ENCODE peak calls at places on chromosome 3, in six cellular contexts. M, N, H, S, B and U are unnamed samples.

GRCh38 chr3:5653426-5653825 is 465.9 kb downstream of the EDEM1 start:
- DNase-seq in M (no peak), N (no peak), H (no peak), S (no peak), B (no peak), U (no peak)

GRCh38 chr3:72178463-72179106 is 393.6 kb upstream of the PROK2 start:
- DNase-seq in M (no peak), N (no peak), H (no peak), S (no peak), B (no peak), U (no peak)

GRCh38 chr3:184156522-184156955 is 1.4 kb downstream of the DVL3 start:
- DNase-seq in M (peak), N (no peak), H (no peak), S (peak), B (no peak), U (peak)

GRCh38 chr3:197749315-197749600 is 425 bp upstream of the FYTTD1 start:
- DNase-seq in M (peak), N (no peak), H (peak), S (no peak), B (no peak), U (peak)

GRCh38 chr3:123953735-123954134 is 7.3 kb downstream of the CCDC14 start:
- DNase-seq in M (no peak), N (no peak), H (peak), S (no peak), B (no peak), U (no peak)

GRCh38 chr3:134988666-134989065 is 193.6 kb downstream of the EPHB1 start:
- DNase-seq in M (no peak), N (no peak), H (no peak), S (no peak), B (no peak), U (no peak)

GRCh38 chr3:161043343-161044035 is 61.7 kb downstream of the B3GALNT1 start:
- DNase-seq in M (no peak), N (no peak), H (no peak), S (no peak), B (no peak), U (no peak)

GRCh38 chr3:130773371-130773770 is 26.7 kb upstream of the PIK3R4 start:
- DNase-seq in M (no peak), N (no peak), H (no peak), S (no peak), B (no peak), U (no peak)

GRCh38 chr3:138361561-138361971 is 13.2 kb downstream of the MRAS start:
- DNase-seq in M (no peak), N (no peak), H (no peak), S (no peak), B (no peak), U (no peak)

DNA sequence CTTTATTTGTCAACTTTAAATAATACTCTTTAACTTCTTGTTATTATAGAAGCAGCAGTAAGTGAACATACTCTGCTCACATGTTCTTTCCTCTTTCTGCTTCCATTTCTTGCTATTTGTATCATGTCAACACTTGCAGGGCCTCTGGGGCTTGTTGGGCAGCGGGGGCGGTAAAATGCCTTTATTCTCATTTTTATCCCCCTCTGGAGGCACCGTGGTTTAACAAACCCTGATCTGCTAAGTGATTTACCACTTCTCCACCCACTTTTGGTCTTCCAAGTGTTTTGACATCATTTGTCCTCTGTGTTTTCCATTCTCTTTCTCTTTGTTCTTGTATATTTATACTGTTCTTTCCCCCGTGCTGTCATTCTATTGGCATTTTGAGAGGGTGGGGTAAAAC is 33.9 kb downstream of the SCN10A start:
- DNase-seq in M (no peak), N (no peak), H (no peak), S (no peak), B (no peak), U (no peak)
- TF ChIP-seq CTCF in M (no peak), N (no peak), H (no peak), S (no peak), B (no peak), U (no peak)

DNA sequence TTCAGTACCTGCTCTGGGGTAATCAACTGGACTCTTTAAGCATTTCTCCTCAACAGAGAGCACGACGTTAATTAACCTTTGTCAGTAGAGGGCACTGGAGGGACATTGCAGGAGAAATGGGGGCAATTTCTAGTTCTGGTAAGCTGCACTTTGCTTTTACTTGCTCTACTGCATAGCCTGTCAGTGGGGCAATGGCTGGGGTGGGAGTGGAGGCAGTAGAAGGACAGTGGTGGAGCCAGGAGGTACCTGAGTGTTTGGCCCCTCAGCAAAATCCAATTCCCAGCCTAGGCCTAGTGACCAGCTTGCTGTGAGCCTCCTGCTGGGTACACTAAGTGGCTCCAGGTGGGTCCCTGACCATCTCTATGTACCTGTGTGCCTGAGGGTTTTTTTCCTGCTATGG is 18.3 kb upstream of the MED12L start:
- DNase-seq in M (no peak), N (no peak), H (no peak), S (no peak), B (no peak), U (peak)
- TF ChIP-seq CTCF in M (no peak), N (no peak), H (peak), S (no peak), B (no peak), U (no peak)

DNA sequence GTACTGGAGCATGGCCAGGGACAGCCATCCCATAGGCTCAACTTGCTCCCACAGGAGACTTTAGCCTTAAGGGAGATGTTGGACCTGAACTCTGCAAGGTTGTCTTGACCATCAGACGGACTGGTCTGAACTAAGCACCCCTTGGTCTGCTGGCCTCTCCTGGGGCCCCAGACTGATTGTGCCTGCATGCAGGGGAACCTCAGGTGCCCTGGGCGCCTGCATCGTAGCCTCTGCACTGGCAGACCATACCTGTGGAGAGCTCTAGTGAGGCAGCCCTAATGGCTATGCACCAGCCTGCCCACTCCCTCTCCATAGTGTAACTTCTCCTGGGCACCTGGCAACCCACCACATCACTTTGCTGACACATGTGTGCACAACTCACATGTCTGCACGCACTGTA is 395.6 kb downstream of the ZPLD1 start:
- DNase-seq in M (no peak), N (no peak), H (no peak), S (peak), B (no peak), U (no peak)
- TF ChIP-seq CTCF in M (no peak), N (no peak), H (no peak), S (no peak), B (no peak), U (no peak)

GRCh38 chr3:128496602-128497304 is 3.8 kb upstream of the GATA2 start:
- DNase-seq in M (no peak), N (no peak), H (no peak), S (no peak), B (no peak), U (no peak)

GRCh38 chr3:128498901-128499530 is 6.0 kb upstream of the GATA2 start:
- DNase-seq in M (no peak), N (no peak), H (no peak), S (no peak), B (no peak), U (no peak)

GRCh38 chr3:128496019-128496601 is 3.1 kb upstream of the GATA2 start:
- DNase-seq in M (no peak), N (no peak), H (no peak), S (no peak), B (no peak), U (no peak)

GRCh38 chr3:128498127-128498626 is 5.2 kb upstream of the GATA2 start:
- DNase-seq in M (no peak), N (no peak), H (no peak), S (no peak), B (no peak), U (no peak)

GRCh38 chr3:128497305-128498126 is 4.5 kb upstream of the GATA2 start:
- DNase-seq in M (no peak), N (peak), H (no peak), S (peak), B (no peak), U (peak)
- TF ChIP-seq CTCF in M (peak), N (peak), H (peak), S (peak), B (peak), U (peak)